ENCODE peak calls at places on chromosomes 6 and 20, in four cellular contexts. U is lung, D is H9, O is HCT116. W is an unnamed sample. For H3K27me3, the result is how much of the 10 kb centered on the place peaks cover.

GRCh38 chr20:16562259-16562658 is 11.0 kb downstream of the KIF16B start:
- DNase-seq in U (no peak), D (no peak), O (no peak), W (no peak)

GRCh38 chr20:15654208-15654649 is 919.0 kb downstream of the KIF16B start:
- DNase-seq in U (peak), D (peak), O (peak), W (peak)

GRCh38 chr6:109315331-109316129 is 66.7 kb downstream of the CD164 start:
- DNase-seq in U (no peak), D (no peak), O (no peak), W (peak)

GRCh38 chr6:70310063-70310694 is 7.3 kb upstream of the COL9A1 start:
- DNase-seq in U (no peak), D (no peak), O (peak), W (no peak)

GRCh38 chr20:63253438-63254236 is 626 bp downstream of the NKAIN4 start:
- DNase-seq in U (no peak), D (peak), O (no peak), W (no peak)

GRCh38 chr6:16481680-16482079 is 243.3 kb downstream of the GMPR start:
- DNase-seq in U (no peak), D (no peak), O (no peak), W (no peak)

GRCh38 chr6:143174516-143174915 is 113.8 kb downstream of the AIG1 start:
- DNase-seq in U (no peak), D (no peak), O (no peak), W (no peak)

GRCh38 chr6:17450825-17451224 is 57.4 kb downstream of the CAP2 start:
- DNase-seq in U (no peak), D (no peak), O (no peak), W (no peak)

GRCh38 chr20:62737971-62738881 is 29.6 kb downstream of the NTSR1 start:
- DNase-seq in U (no peak), D (no peak), O (no peak), W (no peak)

GRCh38 chr6:132537977-132538376 is at the start of gene TAAR9:
- DNase-seq in U (no peak), D (no peak), O (no peak), W (no peak)

GRCh38 chr6:146481527-146481926 is 62.1 kb upstream of the RAB32 start:
- DNase-seq in U (no peak), D (no peak), O (no peak), W (no peak)

GRCh38 chr6:56652994-56653393 is 10.3 kb upstream of the DST start:
- DNase-seq in U (no peak), D (no peak), O (peak), W (no peak)

GRCh38 chr6:163955752-163956151 is 541.2 kb downstream of the QKI start:
- DNase-seq in U (no peak), D (no peak), O (no peak), W (no peak)

GRCh38 chr20:1336699-1337387 is 7.9 kb upstream of the SDCBP2 start:
- DNase-seq in U (peak), D (peak), O (no peak), W (no peak)

GRCh38 chr6:149306967-149307366 is 10.5 kb upstream of the TAB2 start:
- DNase-seq in U (no peak), D (no peak), O (no peak), W (no peak)

GRCh38 chr6:43302126-43302525 is 4.1 kb downstream of the SLC22A7 start:
- DNase-seq in U (no peak), D (no peak), O (no peak), W (no peak)

GRCh38 chr20:19812056-19812455 is 54.0 kb downstream of the RIN2 start:
- DNase-seq in U (no peak), D (no peak), O (no peak), W (no peak)

DNA sequence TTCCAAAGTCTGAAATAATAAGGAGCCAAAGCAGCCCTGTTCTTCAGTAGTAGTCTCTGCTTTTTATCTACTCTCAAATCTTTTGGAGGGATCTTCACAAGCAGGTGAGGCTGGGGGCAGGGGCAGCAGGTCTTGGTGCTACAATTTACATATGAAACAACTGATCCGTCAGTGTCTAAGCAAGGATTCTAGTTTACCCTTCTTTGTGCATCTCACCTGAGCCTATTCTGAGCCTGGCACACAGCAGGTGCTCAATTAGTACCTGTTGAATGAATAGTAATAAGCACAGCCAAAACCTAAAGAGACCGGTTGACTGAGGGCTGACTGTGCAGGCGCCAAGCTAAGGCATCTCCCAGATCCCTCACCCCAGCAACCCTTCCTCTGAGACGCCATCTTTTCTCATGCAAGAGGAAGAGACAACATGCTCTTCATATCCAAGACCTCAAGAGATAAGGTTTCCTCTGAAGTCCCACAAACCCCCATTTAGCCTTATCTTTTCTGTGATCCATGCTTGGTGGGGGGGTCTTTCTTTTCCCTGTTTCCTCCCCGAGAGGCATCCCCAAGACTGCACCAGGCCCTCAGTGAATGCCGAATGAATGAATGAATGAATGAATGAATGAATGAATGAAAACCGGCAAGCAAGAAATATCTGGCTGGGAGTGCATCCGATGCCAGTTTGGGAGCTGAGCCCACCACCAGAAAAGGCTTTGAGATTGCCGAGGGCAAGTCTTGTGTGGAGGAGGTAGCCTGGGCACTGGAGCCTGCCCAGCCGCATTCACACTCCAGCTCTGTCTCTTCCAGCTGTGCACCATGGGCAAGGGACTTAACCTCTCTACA is 2.9 kb upstream of the BMP7 start:
- DNase-seq in U (no peak), D (no peak), O (no peak), W (no peak)
- H3K27me3 ChIP-seq in U (under half), D (under half), O (under half), W (under half)

DNA sequence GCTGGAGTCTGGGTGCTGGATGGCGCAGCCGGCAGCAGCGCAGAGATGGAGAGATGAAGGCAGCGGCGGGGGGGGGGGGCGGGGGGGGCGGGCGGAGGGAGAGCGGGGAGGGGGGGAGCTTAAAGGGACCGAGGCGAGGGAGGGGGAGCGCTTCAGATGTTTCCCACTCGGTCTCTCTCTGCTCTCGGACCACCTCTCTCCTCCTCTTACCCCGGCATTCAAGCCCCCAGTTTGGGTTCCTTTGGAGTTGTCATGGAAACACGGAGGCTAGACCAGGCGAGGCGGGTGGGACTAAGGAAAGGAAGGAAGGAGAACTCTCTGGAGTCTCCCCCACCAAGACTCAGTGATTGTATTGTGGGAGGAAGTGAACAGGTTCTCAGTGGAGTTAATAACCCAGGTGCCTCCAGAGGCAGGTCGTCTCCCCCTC is at the start of gene PRRT1:
- DNase-seq in U (no peak), D (no peak), O (no peak), W (peak)
- H3K27me3 ChIP-seq in U (under half), D (under half), O (under half), W (under half)

GRCh38 chr20:36308986-36309385 is 2.8 kb downstream of the DLGAP4 start:
- DNase-seq in U (no peak), D (no peak), O (no peak), W (no peak)
- H3K27me3 ChIP-seq in U (under half), D (under half), O (under half), W (under half)

GRCh38 chr20:4369798-4370124 is 351.9 kb upstream of the PRND start:
- DNase-seq in U (no peak), D (no peak), O (no peak), W (no peak)
- H3K27me3 ChIP-seq in U (under half), D (under half), O (under half), W (under half)

GRCh38 chr20:25088267-25088666 is 6.3 kb upstream of the VSX1 start:
- DNase-seq in U (no peak), D (no peak), O (no peak), W (no peak)
- H3K27me3 ChIP-seq in U (under half), D (under half), O (under half), W (under half)

DNA sequence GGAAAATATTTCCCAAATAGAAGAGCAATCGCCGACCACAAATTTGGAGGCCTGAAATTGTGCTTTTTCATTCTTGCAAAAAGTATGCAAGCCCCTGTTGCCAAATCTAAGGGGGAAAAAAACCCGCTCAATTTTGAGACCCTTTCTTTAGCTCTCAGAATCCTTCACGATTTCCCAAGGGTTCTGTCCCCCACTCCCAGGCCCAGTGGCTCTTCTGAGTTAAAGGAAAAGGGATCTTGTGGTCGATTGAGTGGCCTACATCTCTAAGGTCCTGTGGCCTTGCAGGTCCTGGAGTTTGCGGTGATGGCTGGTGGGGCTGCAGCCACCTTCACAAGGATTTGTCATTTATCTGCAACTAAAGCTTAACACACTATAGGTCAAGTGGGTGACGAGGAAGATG is 1.8 kb downstream of the PAX1 start:
- DNase-seq in U (no peak), D (no peak), O (no peak), W (no peak)
- H3K27me3 ChIP-seq in U (under half), D (half or more), O (under half), W (half or more)

GRCh38 chr6:10381830-10382208 is 33.1 kb downstream of the TFAP2A start:
- DNase-seq in U (no peak), D (no peak), O (no peak), W (no peak)

GRCh38 chr6:10383312-10384063 is 31.4 kb downstream of the TFAP2A start:
- DNase-seq in U (no peak), D (peak), O (peak), W (no peak)

GRCh38 chr6:10382322-10382721 is 32.6 kb downstream of the TFAP2A start:
- DNase-seq in U (no peak), D (no peak), O (no peak), W (no peak)

GRCh38 chr6:10382728-10383127 is 32.1 kb downstream of the TFAP2A start:
- DNase-seq in U (no peak), D (no peak), O (no peak), W (no peak)

DNA sequence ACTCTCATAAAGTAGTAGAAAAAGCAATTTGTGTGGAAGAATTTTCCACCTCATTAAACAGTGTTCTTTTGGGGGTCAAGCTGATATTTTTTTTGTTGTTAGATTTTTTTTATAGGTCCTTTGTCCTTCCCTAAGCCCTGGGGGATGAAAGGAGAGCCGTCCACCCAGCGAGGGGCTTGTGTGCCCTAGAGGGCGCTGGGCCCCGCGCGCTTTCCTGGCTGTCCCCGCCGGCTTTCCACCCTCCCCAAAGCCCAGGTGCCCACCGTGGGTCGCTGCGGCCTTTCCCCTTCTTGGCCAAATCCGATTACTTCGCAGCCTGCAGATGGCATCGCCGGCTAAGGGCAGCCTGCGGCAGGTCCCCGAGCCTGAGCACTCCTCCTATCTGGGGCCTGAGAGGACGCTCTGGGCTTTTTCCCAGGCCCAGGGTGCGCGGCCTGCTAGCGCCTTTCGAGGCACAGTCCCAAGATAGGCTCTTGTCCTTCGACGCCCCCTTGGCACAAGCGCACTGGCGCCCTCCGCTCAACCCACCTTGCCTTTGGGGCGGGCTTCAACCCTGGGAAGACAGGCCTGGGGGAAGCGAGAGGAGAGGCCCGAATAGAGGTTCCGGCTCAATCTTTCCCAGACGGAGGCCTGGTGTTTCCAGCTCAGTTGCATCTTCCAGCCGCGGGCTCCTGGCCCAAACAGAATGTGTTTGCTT is 33.6 kb downstream of the TFAP2A start:
- DNase-seq in U (no peak), D (peak), O (no peak), W (no peak)
- H3K27me3 ChIP-seq in U (under half), D (half or more), O (under half), W (half or more)

GRCh38 chr20:41572010-41572572 is 46.1 kb downstream of the CHD6 start:
- DNase-seq in U (no peak), D (no peak), O (no peak), W (no peak)

GRCh38 chr20:41571006-41571405 is 47.2 kb downstream of the CHD6 start:
- DNase-seq in U (no peak), D (no peak), O (no peak), W (no peak)

GRCh38 chr20:41575412-41575811 is 42.8 kb downstream of the CHD6 start:
- DNase-seq in U (no peak), D (no peak), O (no peak), W (no peak)

GRCh38 chr20:41574802-41575389 is 43.3 kb downstream of the CHD6 start:
- DNase-seq in U (no peak), D (no peak), O (no peak), W (no peak)

GRCh38 chr20:41573955-41574354 is 44.2 kb downstream of the CHD6 start:
- DNase-seq in U (no peak), D (no peak), O (no peak), W (no peak)
- H3K27me3 ChIP-seq in U (under half), D (under half), O (under half), W (under half)

DNA sequence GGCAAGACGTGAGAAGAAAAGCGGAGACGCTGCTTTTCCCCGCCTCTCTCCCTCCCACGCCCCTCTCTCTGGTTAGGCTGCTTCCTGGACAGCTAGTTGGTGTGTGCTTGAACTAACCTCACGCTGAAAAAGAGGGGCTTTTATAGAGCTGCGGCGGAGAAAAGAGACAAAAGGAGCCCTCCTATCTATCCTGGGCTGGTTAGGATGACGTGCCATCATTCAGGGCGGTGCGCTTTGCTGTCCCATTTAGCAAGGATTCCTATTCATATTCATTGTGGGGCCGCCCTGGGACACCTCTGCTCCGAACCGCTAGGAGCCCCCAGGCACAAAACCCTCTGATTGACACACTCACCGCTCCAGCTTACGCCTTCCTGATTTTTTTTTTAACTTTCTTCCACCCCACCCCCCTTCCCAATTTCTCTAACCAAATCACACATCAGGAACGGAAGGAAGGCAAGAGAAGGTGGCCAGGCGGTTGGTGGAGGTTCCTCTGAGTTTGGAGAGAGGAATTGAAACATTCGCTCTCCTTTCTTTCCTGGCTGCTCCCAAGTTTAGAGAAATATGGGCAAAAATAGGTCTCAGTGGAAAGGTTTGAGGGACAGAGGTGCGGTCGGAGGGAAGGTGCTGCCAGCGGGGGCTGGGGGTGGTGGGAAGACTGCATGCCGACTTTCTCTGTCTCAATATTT is at the start of gene OLIG3:
- DNase-seq in U (no peak), D (peak), O (no peak), W (no peak)
- H3K27me3 ChIP-seq in U (under half), D (half or more), O (under half), W (half or more)

DNA sequence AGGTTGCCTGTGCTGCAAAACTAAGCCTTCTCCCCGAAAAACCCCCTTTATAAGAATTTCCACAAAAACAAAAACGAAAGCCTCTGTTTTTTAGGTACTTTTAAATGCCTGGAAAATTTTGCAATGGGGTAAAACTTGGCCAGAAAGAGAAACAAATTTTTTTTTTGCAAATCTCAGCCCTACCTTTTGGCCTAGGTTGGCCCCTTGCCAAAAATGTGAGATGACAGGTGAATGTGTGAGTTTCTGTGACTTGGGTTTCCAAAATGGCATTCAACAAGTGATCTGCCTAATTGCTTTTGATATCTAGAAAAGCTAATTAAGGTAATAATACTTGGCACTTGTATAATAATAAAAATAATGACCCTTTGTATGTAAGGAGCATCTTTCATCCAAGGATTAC is 48.4 kb downstream of the MAFB start:
- DNase-seq in U (no peak), D (no peak), O (no peak), W (no peak)
- H3K27me3 ChIP-seq in U (under half), D (under half), O (under half), W (under half)

W was measured in dorsolateral prefrontal cortex.